ENCODE peak calls at places on chromosomes 16 and 17, in nine cellular contexts. V is GM13976, K is omental fat pad, M is body of pancreas, C is neural crest cell, Y is MCF 10A, G is tibial nerve, N is heart left ventricle, I is cardiac muscle cell. H is an unnamed sample.
A peak's percentile ranks its signal among the peaks of the same experiment; 100 is the strongest.

GRCh38 chr17:64658931-64659330 is 3.2 kb downstream of the SMURF2 start:
- DNase-seq in V (no peak), K (no peak), M (no peak), C (no peak), Y (peak; percentile 23), G (no peak), N (no peak), I (peak; percentile 68), H (no peak)

GRCh38 chr17:83062818-83063671 is 16.4 kb upstream of the METRNL start:
- DNase-seq in V (no peak), K (peak; percentile 18), M (no peak), C (no peak), Y (no peak), G (peak; percentile 2), N (no peak), I (no peak), H (peak; percentile 62)

GRCh38 chr17:37373530-37374159 is 2.1 kb upstream of the C17orf78 start:
- DNase-seq in V (peak; percentile 87), K (no peak), M (peak; percentile 80), C (peak; percentile 55), Y (peak; percentile 93), G (peak; percentile 72), N (no peak), I (peak; percentile 89), H (no peak)

GRCh38 chr16:24013733-24014645 is 178.2 kb downstream of the PRKCB start:
- DNase-seq in V (peak; percentile 82), K (no peak), M (no peak), C (no peak), Y (no peak), G (no peak), N (peak; percentile 59), I (no peak), H (no peak)

GRCh38 chr16:82741073-82741615 is 114.4 kb downstream of the CDH13 start:
- DNase-seq in V (no peak), K (no peak), M (no peak), C (no peak), Y (no peak), G (no peak), N (no peak), I (no peak), H (no peak)

GRCh38 chr17:47276868-47277267 is 23.2 kb downstream of the ITGB3 start:
- DNase-seq in V (no peak), K (no peak), M (peak; percentile 72), C (no peak), Y (peak; percentile 81), G (peak; percentile 69), N (peak; percentile 86), I (peak; percentile 84), H (no peak)

GRCh38 chr16:12833939-12834338 is 30.3 kb upstream of the CPPED1 start:
- DNase-seq in V (no peak), K (no peak), M (no peak), C (peak; percentile 1), Y (peak; percentile 73), G (no peak), N (no peak), I (no peak), H (no peak)

GRCh38 chr16:48381201-48381600 is 4.0 kb downstream of the SIAH1 start:
- DNase-seq in V (no peak), K (no peak), M (no peak), C (no peak), Y (peak; percentile 24), G (no peak), N (no peak), I (peak; percentile 52), H (no peak)

GRCh38 chr16:11128211-11129123 is 127.5 kb downstream of the SOCS1 start:
- DNase-seq in V (no peak), K (no peak), M (no peak), C (no peak), Y (peak; percentile 61), G (no peak), N (peak; percentile 87), I (peak; percentile 77), H (no peak)

GRCh38 chr17:77287432-77288068 is 146.8 kb downstream of the SEC14L1 start:
- DNase-seq in V (no peak), K (no peak), M (peak; percentile 83), C (no peak), Y (peak; percentile 97), G (no peak), N (peak; percentile 75), I (peak; percentile 93), H (no peak)

GRCh38 chr17:53122966-53123365 is 699.8 kb upstream of the KIF2B start:
- DNase-seq in V (no peak), K (no peak), M (no peak), C (no peak), Y (no peak), G (no peak), N (no peak), I (no peak), H (no peak)

GRCh38 chr16:67101683-67102082 is 8.1 kb upstream of the PHAF1 start:
- DNase-seq in V (no peak), K (no peak), M (no peak), C (no peak), Y (no peak), G (no peak), N (no peak), I (no peak), H (no peak)

GRCh38 chr16:67105881-67106280 is 3.9 kb upstream of the PHAF1 start:
- DNase-seq in V (no peak), K (no peak), M (no peak), C (no peak), Y (no peak), G (peak; percentile 37), N (no peak), I (no peak), H (no peak)

GRCh38 chr16:67104845-67105244 is 4.9 kb upstream of the PHAF1 start:
- DNase-seq in V (no peak), K (no peak), M (peak; percentile 20), C (no peak), Y (peak; percentile 34), G (no peak), N (no peak), I (no peak), H (no peak)

GRCh38 chr16:67105251-67105650 is 4.5 kb upstream of the PHAF1 start:
- DNase-seq in V (no peak), K (no peak), M (no peak), C (no peak), Y (no peak), G (no peak), N (no peak), I (no peak), H (no peak)

DNA sequence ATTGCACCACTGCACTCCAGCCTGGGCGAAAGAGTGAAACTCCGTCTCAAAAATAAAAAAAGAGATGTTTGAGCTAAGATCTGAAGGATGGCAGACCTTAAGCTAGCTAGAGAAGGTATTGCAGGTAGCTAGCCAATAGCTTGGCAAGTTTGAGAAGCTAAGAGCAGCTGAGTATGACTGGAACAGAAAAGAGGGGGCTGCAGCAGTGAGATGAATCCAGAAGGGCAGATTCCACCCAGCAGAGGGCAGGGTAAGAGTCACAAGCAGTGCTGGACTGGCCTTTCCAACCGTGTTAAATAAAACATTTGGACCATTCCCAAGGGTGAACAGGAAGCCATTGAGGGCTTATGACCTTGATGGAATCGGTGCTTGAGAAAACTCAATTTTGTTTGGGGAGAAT is 5.7 kb upstream of the PHAF1 start:
- DNase-seq in V (no peak), K (no peak), M (peak; percentile 34), C (peak; percentile 7), Y (no peak), G (no peak), N (no peak), I (peak; percentile 54), H (no peak)
- TF ChIP-seq CTCF in V (no peak), K (no peak), M (peak; percentile 14), C (peak; percentile 52), Y (peak; percentile 18), G (peak; percentile 7), N (peak; percentile 38), I (peak; percentile 40), H (peak; percentile 64)

DNA sequence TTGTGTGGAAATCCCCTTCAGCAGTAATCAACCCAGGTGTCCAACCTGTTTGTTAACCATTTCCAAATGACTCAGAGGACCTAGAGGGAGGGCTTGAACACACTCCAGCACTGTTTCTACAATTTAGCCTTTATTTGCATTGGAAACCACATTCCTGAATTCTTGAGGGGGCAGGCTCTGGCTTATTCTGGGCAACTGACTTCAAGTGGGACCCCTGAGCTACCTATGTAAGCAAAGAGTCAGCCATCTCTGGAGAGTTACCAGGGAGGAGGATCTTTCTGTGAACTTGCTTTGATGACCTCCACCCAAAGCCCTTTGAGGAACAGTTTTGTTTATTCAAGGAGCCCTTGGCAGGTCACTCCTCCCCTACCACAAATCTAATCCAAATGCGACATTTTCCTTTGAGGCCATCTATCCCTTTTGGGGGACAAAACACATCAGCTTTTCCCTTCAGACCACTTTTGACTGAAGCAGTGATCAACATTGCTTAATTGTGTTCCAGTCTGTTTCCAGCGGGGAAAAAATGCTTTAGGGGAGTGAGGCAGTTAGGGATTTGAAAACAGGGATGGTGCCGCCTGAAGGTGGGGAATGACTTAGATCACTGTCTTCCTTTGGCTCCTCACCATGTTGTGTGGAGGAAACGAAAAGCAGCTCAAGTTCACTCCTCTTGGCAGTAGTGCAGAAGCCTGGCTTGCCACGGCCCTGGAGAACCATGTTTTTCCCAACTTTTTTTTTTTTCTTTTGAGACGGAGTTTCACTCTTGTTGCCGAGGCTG is 46.2 kb downstream of the TUBD1 start:
- DNase-seq in V (peak; percentile 56), K (no peak), M (peak; percentile 50), C (no peak), Y (peak; percentile 91), G (peak; percentile 61), N (no peak), I (peak; percentile 87), H (no peak)
- TF ChIP-seq CTCF in V (no peak), K (no peak), M (no peak), C (no peak), Y (no peak), G (no peak), N (no peak), I (no peak), H (no peak)

GRCh38 chr17:17004251-17004996 is 32.5 kb upstream of the TNFRSF13B start:
- DNase-seq in V (no peak), K (no peak), M (no peak), C (no peak), Y (no peak), G (no peak), N (peak; percentile 19), I (no peak), H (no peak)
- TF ChIP-seq CTCF in V (no peak), K (no peak), M (no peak), C (no peak), Y (no peak), G (no peak), N (no peak), I (no peak), H (no peak)

GRCh38 chr16:3690991-3691720 is 26.2 kb downstream of the TRAP1 start:
- DNase-seq in V (no peak), K (no peak), M (no peak), C (no peak), Y (no peak), G (peak; percentile 48), N (peak; percentile 25), I (no peak), H (no peak)

GRCh38 chr16:3691778-3692177 is 25.5 kb downstream of the TRAP1 start:
- DNase-seq in V (no peak), K (no peak), M (no peak), C (no peak), Y (no peak), G (no peak), N (peak; percentile 23), I (no peak), H (no peak)

GRCh38 chr16:3687792-3688191 is 29.5 kb downstream of the TRAP1 start:
- DNase-seq in V (no peak), K (no peak), M (no peak), C (no peak), Y (no peak), G (no peak), N (peak; percentile 20), I (no peak), H (no peak)

GRCh38 chr16:3689731-3690130 is 27.6 kb downstream of the TRAP1 start:
- DNase-seq in V (no peak), K (no peak), M (no peak), C (no peak), Y (no peak), G (no peak), N (no peak), I (no peak), H (no peak)

GRCh38 chr16:3690470-3690918 is 26.8 kb downstream of the TRAP1 start:
- DNase-seq in V (peak; percentile 89), K (peak; percentile 81), M (peak; percentile 93), C (peak; percentile 87), Y (peak; percentile 83), G (peak; percentile 96), N (peak; percentile 92), I (peak; percentile 96), H (peak; percentile 92)
- TF ChIP-seq CTCF in V (peak; percentile 94), K (peak; percentile 83), M (peak; percentile 93), C (peak; percentile 92), Y (peak; percentile 87), G (peak; percentile 89), N (peak; percentile 93), I (peak; percentile 94), H (peak; percentile 98)